ENCODE peak calls at places on chromosomes 16 and 17, in eight cellular contexts. W is right lobe of liver; O is kidney; Q is stomach; P is left ventricle myocardium inferior; K is CD8-positive, alpha-beta T cell; N is heart right ventricle; T is ascending aorta. G is an unnamed sample.

GRCh38 chr16:4338125-4338582 is 13.0 kb downstream of the PAM16 start:
- DNase-seq in W (no peak), O (no peak), Q (no peak), P (no peak), K (no peak), N (no peak), T (no peak), G (no peak)

GRCh38 chr17:21242026-21242700 is 11.0 kb downstream of the NATD1 start:
- DNase-seq in W (no peak), O (no peak), Q (no peak), P (no peak), K (no peak), N (no peak), T (no peak), G (no peak)

GRCh38 chr17:76998839-76999238 is 130.6 kb downstream of the MGAT5B start:
- DNase-seq in W (no peak), O (no peak), Q (no peak), P (no peak), K (no peak), N (no peak), T (no peak), G (no peak)

GRCh38 chr16:6335072-6335471 is 997.6 kb upstream of the RBFOX1 start:
- DNase-seq in W (no peak), O (no peak), Q (no peak), P (no peak), K (no peak), N (no peak), T (no peak), G (no peak)

GRCh38 chr16:59259074-59259963 is 525.2 kb upstream of the GOT2 start:
- DNase-seq in W (no peak), O (no peak), Q (no peak), P (no peak), K (no peak), N (no peak), T (no peak), G (no peak)

GRCh38 chr17:3727041-3727440 is 3.3 kb downstream of the HASPIN start:
- DNase-seq in W (no peak), O (no peak), Q (no peak), P (no peak), K (no peak), N (no peak), T (no peak), G (no peak)

GRCh38 chr16:425740-426114 is 278 bp downstream of the RAB11FIP3 start:
- DNase-seq in W (no peak), O (no peak), Q (no peak), P (no peak), K (peak), N (no peak), T (peak), G (no peak)

GRCh38 chr16:31875112-31875803 is 1.7 kb downstream of the ZNF267 start:
- DNase-seq in W (no peak), O (no peak), Q (no peak), P (no peak), K (no peak), N (no peak), T (no peak), G (no peak)

GRCh38 chr17:53168413-53168812 is 654.3 kb upstream of the KIF2B start:
- DNase-seq in W (no peak), O (no peak), Q (no peak), P (no peak), K (no peak), N (no peak), T (no peak), G (no peak)

GRCh38 chr16:85929259-85929704 is 30.3 kb downstream of the IRF8 start:
- DNase-seq in W (peak), O (no peak), Q (no peak), P (no peak), K (no peak), N (no peak), T (no peak), G (no peak)

GRCh38 chr17:8409966-8410881 is 12.6 kb upstream of the RNF222 start:
- DNase-seq in W (peak), O (peak), Q (peak), P (peak), K (peak), N (peak), T (peak), G (peak)

GRCh38 chr16:56758930-56759329 is 29.0 kb downstream of the NUP93 start:
- DNase-seq in W (no peak), O (no peak), Q (no peak), P (no peak), K (no peak), N (no peak), T (no peak), G (no peak)

GRCh38 chr17:2299136-2299535 is 4.4 kb downstream of the SMG6 start:
- DNase-seq in W (no peak), O (no peak), Q (no peak), P (no peak), K (no peak), N (no peak), T (no peak), G (no peak)

GRCh38 chr17:33377837-33378236 is 84.7 kb upstream of the ASIC2 start:
- DNase-seq in W (no peak), O (no peak), Q (no peak), P (no peak), K (no peak), N (no peak), T (no peak), G (no peak)

GRCh38 chr17:65856865-65857264 is 295.4 kb upstream of the AXIN2 start:
- DNase-seq in W (no peak), O (no peak), Q (no peak), P (no peak), K (no peak), N (no peak), T (no peak), G (no peak)

DNA sequence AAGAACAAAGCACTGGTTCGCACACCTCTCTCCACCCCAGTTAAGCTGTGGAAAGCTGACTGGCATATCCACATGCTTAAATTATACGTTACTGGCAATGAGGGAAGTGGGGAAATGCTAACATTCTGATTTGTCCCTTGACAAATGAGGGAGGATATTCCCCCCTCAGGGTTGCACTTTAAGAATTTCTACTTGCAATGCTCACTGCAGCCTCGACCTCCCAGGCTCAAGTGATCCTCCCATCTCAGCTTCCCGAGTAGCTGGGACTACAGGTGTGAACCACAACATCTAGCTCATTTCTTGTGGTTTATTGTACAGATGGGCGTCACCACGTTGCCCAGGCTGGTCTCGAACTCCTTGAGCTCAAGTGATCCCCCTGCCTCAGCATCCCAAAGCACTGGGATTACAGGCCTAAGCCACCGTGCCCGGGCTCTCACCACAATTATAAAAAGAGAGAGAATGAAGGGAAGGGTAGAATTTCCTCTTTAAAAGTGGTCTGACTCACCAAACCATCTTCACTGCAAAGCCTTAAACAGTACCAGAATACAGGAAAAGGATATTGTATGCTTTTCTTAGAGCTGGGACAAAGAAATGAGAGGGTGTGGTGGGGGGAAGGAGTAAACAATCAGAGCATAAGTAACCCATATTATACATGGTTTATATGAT is 38.9 kb downstream of the KANSL1 start:
- DNase-seq in W (no peak), O (peak), Q (no peak), P (no peak), K (no peak), N (no peak), T (no peak), G (no peak)
- H3K27ac ChIP-seq in W (no peak), O (no peak), Q (peak), P (peak), K (no peak), N (no peak), T (peak), G (peak)

DNA sequence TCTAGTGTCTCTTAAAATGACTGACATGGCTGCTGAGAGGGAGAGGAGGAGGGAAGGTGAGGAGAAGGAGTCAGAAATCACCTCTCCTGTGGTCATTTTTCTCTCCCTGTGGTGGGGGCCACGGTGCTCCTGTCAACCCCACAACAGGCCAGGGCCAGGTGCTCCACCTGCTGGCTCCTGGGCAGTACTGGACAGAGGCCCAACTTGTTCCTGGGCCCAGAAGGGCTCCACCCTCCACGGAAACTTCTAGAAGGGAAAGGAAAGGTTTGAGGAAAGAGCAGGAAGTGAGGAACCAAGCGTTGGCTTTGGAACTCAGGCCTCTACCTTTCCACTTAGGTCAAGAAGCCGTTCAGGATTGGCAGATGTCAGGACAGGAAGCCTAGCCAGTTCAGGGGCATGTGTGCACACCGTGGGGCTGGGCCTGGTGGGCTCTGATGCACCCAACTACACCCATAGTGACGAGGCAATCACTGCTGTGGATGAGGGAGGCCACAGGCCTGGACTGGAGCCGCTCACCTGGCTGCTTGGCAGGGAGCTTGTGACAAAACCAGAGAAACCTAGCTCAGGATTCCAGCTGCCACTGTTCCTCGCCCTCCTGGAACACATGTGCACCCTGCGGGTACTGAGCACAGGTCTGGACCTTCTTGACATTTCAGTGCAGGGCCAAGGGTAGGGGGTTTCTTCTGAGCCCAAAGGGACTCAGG is 36.1 kb downstream of the WNT3 start:
- DNase-seq in W (peak), O (no peak), Q (peak), P (no peak), K (no peak), N (no peak), T (no peak), G (no peak)
- TF ChIP-seq CTCF in W (peak), O (peak), Q (peak), P (peak), K (peak), N (peak), T (peak), G (no peak)

GRCh38 chr17:39737761-39738567 is at the start of gene GRB7:
- DNase-seq in W (peak), O (peak), Q (peak), P (no peak), K (no peak), N (no peak), T (no peak), G (no peak)
- H3K4me3 ChIP-seq in W (peak), O (peak), Q (peak), P (peak), K (peak), N (peak), T (peak), G (no peak)

GRCh38 chr17:17873450-17873991 is 36.7 kb upstream of the SREBF1 start:
- DNase-seq in W (no peak), O (no peak), Q (no peak), P (peak), K (no peak), N (no peak), T (no peak), G (no peak)

GRCh38 chr17:17871913-17872312 is 35.1 kb upstream of the SREBF1 start:
- DNase-seq in W (no peak), O (no peak), Q (no peak), P (no peak), K (no peak), N (no peak), T (no peak), G (no peak)

GRCh38 chr17:17870292-17870691 is 33.5 kb upstream of the SREBF1 start:
- DNase-seq in W (no peak), O (no peak), Q (no peak), P (no peak), K (no peak), N (no peak), T (no peak), G (no peak)

GRCh38 chr17:17874478-17874877 is 37.7 kb upstream of the SREBF1 start:
- DNase-seq in W (no peak), O (no peak), Q (no peak), P (no peak), K (no peak), N (peak), T (no peak), G (no peak)

DNA sequence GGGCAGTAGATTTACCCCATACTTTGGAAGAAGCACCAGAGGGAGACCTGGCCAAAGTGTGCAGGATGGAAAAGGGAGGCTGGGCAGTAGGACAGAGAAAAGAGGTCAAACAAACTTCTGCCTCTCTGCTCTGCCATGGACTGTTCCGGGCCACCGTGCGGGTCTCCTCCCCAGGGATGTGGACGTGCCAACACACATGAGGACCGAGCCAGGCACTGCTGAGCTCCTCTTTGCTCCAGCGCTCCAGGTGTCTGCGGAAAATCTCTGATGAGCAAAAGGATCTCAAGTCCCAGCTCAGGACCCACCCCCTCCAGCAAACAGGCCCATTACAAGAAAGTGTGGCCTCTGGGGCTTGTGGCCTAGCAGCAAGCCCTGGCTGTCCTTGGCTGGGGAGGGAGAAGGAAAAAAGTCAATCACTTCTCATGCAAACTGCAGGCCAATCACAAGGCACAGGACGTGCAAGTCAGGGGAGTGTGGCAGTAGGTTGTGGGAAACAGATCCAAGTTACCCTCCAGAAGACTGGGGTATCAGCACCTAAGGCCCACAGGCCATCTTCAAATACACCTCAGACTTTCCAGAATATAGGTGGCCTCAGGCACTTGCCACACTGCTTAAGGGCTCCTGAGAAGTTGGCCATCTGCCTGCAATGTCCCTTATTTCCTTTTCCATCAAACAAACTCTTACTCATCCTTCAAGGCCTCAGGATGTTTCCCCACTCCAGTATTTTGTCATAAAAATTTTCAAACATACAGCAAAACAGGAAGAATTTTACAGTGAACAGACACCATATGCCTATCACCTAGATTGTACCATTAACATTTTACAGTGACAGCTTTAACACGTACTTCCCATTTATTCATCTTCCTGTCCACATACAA is 35.9 kb upstream of the SREBF1 start:
- DNase-seq in W (no peak), O (no peak), Q (no peak), P (no peak), K (no peak), N (no peak), T (no peak), G (no peak)
- H3K27ac ChIP-seq in W (no peak), O (no peak), Q (no peak), P (peak), K (no peak), N (peak), T (no peak), G (no peak)

GRCh38 chr17:12342609-12343248 is 322.1 kb downstream of the MAP2K4 start:
- DNase-seq in W (no peak), O (peak), Q (peak), P (no peak), K (no peak), N (no peak), T (no peak), G (no peak)
- TF ChIP-seq CTCF in W (no peak), O (no peak), Q (peak), P (peak), K (no peak), N (peak), T (peak), G (no peak)

DNA sequence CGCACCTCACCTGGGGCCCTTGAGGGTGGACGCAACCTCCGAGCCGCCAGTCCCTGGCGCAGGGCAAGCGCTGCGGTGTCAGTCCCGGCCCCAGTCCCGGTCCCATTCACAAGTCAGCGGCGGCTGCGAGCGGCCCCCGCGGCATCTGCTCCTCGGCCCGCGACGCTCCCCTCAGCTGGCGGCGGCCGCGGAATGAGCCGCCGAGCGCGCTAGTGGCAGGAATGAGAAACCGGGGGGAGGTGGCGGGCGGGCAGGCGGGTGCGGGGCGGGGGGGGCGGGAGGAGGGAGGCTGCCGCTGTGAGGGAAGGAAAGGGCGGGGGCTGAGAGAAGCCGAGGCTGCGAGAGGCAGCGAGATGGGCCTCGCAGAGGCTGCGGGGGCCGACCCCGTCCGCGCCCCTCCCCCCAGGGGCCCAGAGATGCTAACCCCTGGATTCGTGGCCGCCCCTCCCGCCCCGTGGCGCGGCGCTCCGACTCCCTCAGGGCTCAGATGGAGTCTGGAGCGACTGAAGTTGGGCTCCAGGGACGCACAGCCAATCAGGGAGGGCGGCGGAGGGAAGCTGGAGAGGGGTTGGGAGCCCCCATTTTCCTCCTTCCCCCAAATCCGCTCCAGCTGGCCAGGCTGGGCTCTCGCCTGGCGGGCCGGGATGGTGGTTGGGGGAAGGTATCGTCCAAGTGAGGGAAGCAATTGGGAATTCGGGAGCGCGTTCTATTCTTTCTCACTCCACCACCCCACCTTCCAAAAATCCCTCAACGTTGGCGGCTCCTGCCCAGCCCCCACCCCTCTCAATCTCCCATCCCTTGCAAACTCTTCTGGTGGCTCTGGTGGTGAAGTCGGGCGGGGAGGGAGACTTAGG is at the start of gene CDH11:
- DNase-seq in W (no peak), O (peak), Q (peak), P (peak), K (no peak), N (peak), T (peak), G (peak)
- H3K4me3 ChIP-seq in W (peak), O (peak), Q (peak), P (peak), K (no peak), N (peak), T (peak), G (peak)

DNA sequence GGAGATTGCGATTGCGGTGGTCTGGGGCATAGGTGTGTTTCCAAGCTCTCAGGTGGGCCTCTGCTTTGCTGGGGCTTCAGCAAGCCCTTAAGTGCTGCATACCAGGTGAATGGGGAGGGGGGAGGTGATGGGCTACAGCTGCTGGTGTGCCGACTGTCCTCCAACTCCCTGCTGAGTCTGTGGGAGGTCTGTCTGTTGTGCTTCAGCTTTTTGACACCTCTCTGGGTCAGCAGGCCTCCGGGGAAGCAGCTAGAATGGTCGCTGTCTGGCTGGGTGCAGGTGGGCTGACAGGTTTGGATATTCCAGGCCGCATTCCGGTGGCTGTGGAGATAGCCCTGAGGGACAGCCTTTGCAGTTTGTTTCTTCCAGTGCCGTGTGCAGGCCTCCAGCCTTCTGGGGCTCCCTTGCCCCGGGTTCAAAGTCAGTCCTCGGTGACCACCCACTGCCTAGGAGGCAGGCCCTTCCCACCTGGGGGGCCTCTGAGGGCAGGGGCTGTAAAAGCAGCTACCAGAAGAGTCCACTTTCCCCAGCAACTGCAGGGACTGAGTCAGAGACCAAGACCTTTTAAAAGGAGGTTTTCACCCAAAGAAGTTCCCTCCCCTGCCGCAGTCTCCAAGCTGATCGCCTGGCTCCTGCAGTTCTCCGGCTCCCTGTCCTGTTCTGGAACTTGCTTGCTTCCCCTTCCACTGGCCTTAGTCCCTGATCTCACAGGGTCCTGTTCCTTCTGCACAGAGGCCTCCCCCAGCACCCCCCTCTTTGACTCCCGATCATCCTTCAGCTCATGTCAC is 2.0 kb upstream of the TTYH2 start:
- DNase-seq in W (no peak), O (no peak), Q (no peak), P (no peak), K (no peak), N (no peak), T (no peak), G (no peak)
- H3K27ac ChIP-seq in W (no peak), O (no peak), Q (peak), P (peak), K (no peak), N (peak), T (no peak), G (peak)